ENCODE peak calls at places on chromosomes 11 and 22, in seven cellular contexts. I is H9, P is IMR-90, F is neuronal stem cell, W is mesendoderm, V is trophoblast cell, G is H1. C is an unnamed sample.

GRCh38 chr11:35725880-35726279 is 63.3 kb downstream of the TRIM44 start:
- DNase-seq in F (no peak), P (peak), V (no peak), G (no peak), I (no peak), W (no peak), C (peak)

GRCh38 chr11:134659882-134660281 is 247.8 kb upstream of the B3GAT1 start:
- DNase-seq in W (no peak), F (no peak), G (no peak), P (no peak), V (no peak), I (peak), C (no peak)

GRCh38 chr11:10807629-10808552 is 835 bp downstream of the EIF4G2 start:
- DNase-seq in V (no peak), G (no peak), F (peak), W (peak), I (no peak), P (peak), C (peak)

GRCh38 chr11:60343094-60343704 is 16.1 kb downstream of the MS4A6E start:
- DNase-seq in V (no peak), I (no peak), G (no peak), P (no peak), W (peak), F (no peak), C (peak)

GRCh38 chr11:33779849-33780528 is 5.7 kb upstream of the FBXO3 start:
- DNase-seq in P (peak), V (peak), G (no peak), F (no peak), W (peak), I (no peak), C (peak)

GRCh38 chr11:27040302-27041115 is at the start of gene BBOX1:
- DNase-seq in F (no peak), G (no peak), I (no peak), W (peak), V (no peak), P (no peak), C (no peak)

GRCh38 chr11:20111871-20112270 is 48.4 kb downstream of the DBX1 start:
- DNase-seq in G (no peak), F (no peak), I (no peak), P (no peak), W (no peak), V (no peak), C (no peak)

GRCh38 chr11:19660076-19660475 is 52.6 kb upstream of the NAV2 start:
- DNase-seq in W (peak), G (no peak), V (peak), F (no peak), I (no peak), P (peak), C (peak)

GRCh38 chr11:85815186-85815911 is 4.4 kb upstream of the SYTL2 start:
- DNase-seq in W (no peak), P (peak), F (no peak), G (no peak), V (no peak), I (no peak), C (no peak)

GRCh38 chr11:76436020-76436419 is 8.8 kb upstream of the EMSY start:
- DNase-seq in V (no peak), F (no peak), P (peak), W (no peak), G (no peak), I (no peak), C (no peak)

GRCh38 chr11:13955971-13956421 is 6.5 kb upstream of the SPON1 start:
- DNase-seq in I (peak), V (peak), F (peak), P (peak), W (peak), G (no peak), C (peak)

GRCh38 chr22:38270091-38270972 is 2.5 kb downstream of the TMEM184B start:
- DNase-seq in I (peak), F (no peak), G (no peak), V (no peak), W (no peak), P (peak), C (peak)

GRCh38 chr22:21022955-21023614 is 8.1 kb downstream of the P2RX6 start:
- DNase-seq in P (no peak), I (no peak), W (no peak), F (no peak), G (no peak), V (no peak), C (no peak)

GRCh38 chr22:29427176-29427760 is 11.1 kb upstream of the RFPL1 start:
- DNase-seq in F (no peak), W (no peak), V (no peak), I (no peak), P (no peak), G (no peak), C (no peak)

GRCh38 chr11:40328890-40329617 is 1130.4 kb downstream of the LRRC4C start:
- DNase-seq in W (peak), F (no peak), G (no peak), P (peak), V (peak), I (no peak), C (peak)

GRCh38 chr11:34480339-34480738 is 33.3 kb downstream of the ELF5 start:
- DNase-seq in W (peak), I (no peak), G (no peak), V (no peak), P (peak), F (no peak), C (no peak)

GRCh38 chr11:126115820-126116319 is 53.2 kb upstream of the CDON start:
- DNase-seq in P (peak), F (no peak), W (peak), G (no peak), I (no peak), V (no peak), C (peak)

GRCh38 chr11:126113515-126113957 is 50.9 kb upstream of the CDON start:
- DNase-seq in I (no peak), W (peak), F (no peak), V (peak), G (no peak), P (peak), C (peak)

GRCh38 chr11:126114486-126115252 is 52.0 kb upstream of the CDON start:
- DNase-seq in G (no peak), P (peak), V (no peak), I (no peak), F (no peak), W (no peak), C (peak)

GRCh38 chr11:126113963-126114362 is 51.3 kb upstream of the CDON start:
- DNase-seq in W (no peak), F (no peak), I (no peak), V (no peak), P (no peak), G (no peak), C (no peak)

GRCh38 chr11:126115253-126115540 is 52.5 kb upstream of the CDON start:
- DNase-seq in I (no peak), G (no peak), F (no peak), V (no peak), P (no peak), W (no peak), C (peak)
- H4K8ac ChIP-seq in I (no peak), G (no peak), F (no peak), V (no peak), P (no peak), W (no peak), C (peak)

GRCh38 chr22:17968126-17968525 is 56.2 kb downstream of the MICAL3 start:
- DNase-seq in F (no peak), I (no peak), V (no peak), P (no peak), G (no peak), W (no peak), C (no peak)

GRCh38 chr22:17970205-17970708 is 54.1 kb downstream of the MICAL3 start:
- DNase-seq in V (peak), F (no peak), G (no peak), P (peak), W (no peak), I (no peak), C (peak)

GRCh38 chr22:17972385-17973181 is 51.8 kb downstream of the MICAL3 start:
- DNase-seq in I (no peak), W (peak), F (no peak), P (peak), V (peak), G (no peak), C (peak)

GRCh38 chr22:17971711-17972110 is 52.6 kb downstream of the MICAL3 start:
- DNase-seq in V (no peak), W (no peak), G (no peak), I (no peak), F (no peak), P (no peak), C (no peak)

DNA sequence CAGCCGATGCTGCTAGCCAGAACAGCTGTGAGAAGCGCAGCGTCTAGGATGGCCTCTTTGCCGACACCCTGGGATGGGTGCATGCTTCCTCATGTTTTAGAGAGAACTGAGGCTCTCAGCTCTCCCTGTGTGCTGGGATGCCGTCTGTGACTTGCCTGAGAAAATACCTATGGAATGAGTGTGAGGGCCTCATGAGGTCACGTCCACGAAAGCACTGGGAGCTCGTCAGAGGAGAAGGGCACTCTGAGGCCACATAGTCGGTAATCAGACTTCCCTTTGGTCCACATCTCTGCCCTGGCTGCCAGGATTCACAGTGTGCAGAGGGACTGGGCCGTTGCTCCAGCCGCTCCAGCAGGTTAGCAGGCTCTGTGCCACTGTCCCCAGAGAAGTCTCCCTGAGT is 54.6 kb downstream of the MICAL3 start:
- DNase-seq in V (peak), G (no peak), W (peak), I (no peak), P (peak), F (no peak), C (peak)
- H3K9ac ChIP-seq in V (no peak), G (no peak), W (no peak), I (no peak), P (peak), F (no peak), C (no peak)

GRCh38 chr11:118210323-118210722 is 14.5 kb downstream of the JAML start:
- DNase-seq in P (no peak), V (no peak), I (no peak), W (no peak), F (no peak), G (no peak), C (no peak)

GRCh38 chr11:118209037-118209436 is 15.8 kb downstream of the JAML start:
- DNase-seq in I (no peak), P (no peak), G (no peak), V (no peak), W (no peak), F (no peak), C (no peak)

GRCh38 chr11:118205979-118206611 is 18.7 kb downstream of the JAML start:
- DNase-seq in W (no peak), I (no peak), V (no peak), F (no peak), P (no peak), G (no peak), C (peak)

GRCh38 chr11:118207079-118207478 is 17.7 kb downstream of the JAML start:
- DNase-seq in W (no peak), V (no peak), P (no peak), G (no peak), I (no peak), F (no peak), C (no peak)

GRCh38 chr11:118206612-118207031 is 18.2 kb downstream of the JAML start:
- DNase-seq in W (no peak), I (no peak), P (no peak), F (no peak), V (no peak), G (no peak), C (peak)
- H3K27ac ChIP-seq in W (no peak), I (no peak), P (no peak), F (no peak), V (no peak), G (no peak), C (no peak)

DNA sequence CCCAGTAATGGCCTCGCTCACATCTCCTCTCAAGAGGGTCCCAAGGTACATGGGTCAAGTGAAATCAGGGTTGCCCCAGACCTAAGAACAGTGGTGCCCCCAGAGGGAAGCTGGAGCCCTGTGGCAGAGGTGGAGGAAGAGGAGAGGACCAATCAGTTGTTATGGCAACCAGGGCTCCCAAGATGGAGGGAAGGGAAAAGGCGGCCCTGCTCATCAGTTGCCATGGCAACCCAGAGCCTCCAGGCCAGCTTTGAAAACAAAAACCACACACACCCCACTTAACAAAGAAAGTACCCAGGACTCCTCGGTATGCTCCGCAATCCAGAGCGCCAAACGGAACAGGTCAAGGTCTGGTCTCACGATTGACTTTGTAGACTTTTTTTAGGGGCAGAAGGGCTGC is 53.5 kb upstream of the SLC35C1 start:
- DNase-seq in G (no peak), V (no peak), W (peak), F (peak), I (peak), P (no peak), C (no peak)
- H4K8ac ChIP-seq in G (no peak), V (no peak), W (no peak), F (no peak), I (no peak), P (no peak), C (no peak)

GRCh38 chr11:415640-416041 is 842 bp upstream of the SIGIRR start:
- DNase-seq in I (no peak), W (no peak), F (no peak), V (no peak), P (no peak), G (no peak), C (no peak)
- H3K9ac ChIP-seq in I (no peak), W (no peak), F (no peak), V (no peak), P (no peak), G (no peak), C (no peak)

GRCh38 chr11:63694518-63694917 is 13.2 kb downstream of the RTN3 start:
- DNase-seq in I (no peak), P (no peak), F (no peak), G (no peak), V (no peak), W (no peak), C (no peak)

GRCh38 chr11:63699906-63700305 is 18.6 kb downstream of the RTN3 start:
- DNase-seq in G (no peak), I (no peak), V (peak), W (peak), F (no peak), P (no peak), C (no peak)

DNA sequence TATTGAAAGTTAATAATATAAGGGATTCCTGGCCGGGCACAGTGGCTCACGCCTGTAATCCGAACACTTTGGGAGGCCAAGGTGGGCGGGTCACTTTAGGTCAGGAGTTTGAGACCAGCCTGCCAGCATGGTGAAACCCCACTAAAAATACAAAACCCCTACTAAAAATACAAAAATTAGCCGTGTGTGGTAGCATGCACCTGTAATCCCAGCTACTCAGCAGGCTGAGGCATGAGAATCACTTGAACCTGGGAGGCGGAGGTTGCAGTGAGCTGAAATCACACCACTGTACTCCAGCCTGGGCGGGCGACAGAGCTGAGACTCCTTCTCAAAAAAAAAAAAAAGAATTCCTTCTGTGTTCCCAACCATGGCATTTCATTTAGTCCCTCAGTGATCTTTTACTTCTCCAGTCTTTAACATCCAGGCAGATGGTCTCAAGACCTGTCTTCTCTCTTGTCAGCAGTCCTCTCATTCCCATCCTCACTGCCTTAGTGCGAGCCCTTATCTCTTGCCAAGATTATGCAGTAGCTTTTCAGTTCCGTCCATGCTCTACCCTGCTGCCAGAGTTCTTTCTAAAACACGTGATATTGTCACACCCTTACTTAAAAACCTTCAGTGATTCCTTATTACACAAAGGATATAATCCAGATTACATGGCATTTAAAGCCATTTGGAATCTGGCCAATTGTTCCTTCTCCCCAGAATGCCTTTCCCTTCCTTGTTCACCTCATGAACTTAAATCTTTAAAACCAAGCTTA is 17.9 kb downstream of the RTN3 start:
- DNase-seq in V (peak), F (no peak), I (no peak), P (no peak), G (no peak), W (peak), C (no peak)
- H3K27ac ChIP-seq in V (no peak), F (no peak), I (no peak), P (no peak), G (no peak), W (no peak), C (no peak)

GRCh38 chr11:95968585-95968984 is 44.7 kb upstream of the MTMR2 start:
- DNase-seq in V (no peak), P (peak), G (no peak), F (no peak), W (no peak), I (no peak), C (no peak)
- H4K8ac ChIP-seq in V (no peak), P (no peak), G (no peak), F (no peak), W (no peak), I (no peak), C (no peak)

C was measured in mesenchymal stem cell.